ENCODE peak calls at places on chromosome 6, in four cellular contexts. H, L, W and A are unnamed samples.

GRCh38 chr6:37059344-37060194 is 54.1 kb downstream of the FGD2 start:
- DNase-seq in L (no peak), W (no peak), H (no peak), A (no peak)

GRCh38 chr6:34234667-34235604 is 1.7 kb upstream of the HMGA1 start:
- DNase-seq in L (peak), W (peak), H (no peak), A (no peak)

GRCh38 chr6:4858194-4859028 is 82.2 kb downstream of the CDYL start:
- DNase-seq in L (no peak), H (no peak), W (no peak), A (no peak)

GRCh38 chr6:128242765-128243403 is 277.5 kb downstream of the PTPRK start:
- DNase-seq in H (no peak), L (no peak), W (no peak), A (no peak)

GRCh38 chr6:84018453-84019061 is 15.0 kb upstream of the MRAP2 start:
- DNase-seq in W (no peak), H (no peak), L (no peak), A (no peak)

GRCh38 chr6:17093692-17094091 is 8.2 kb upstream of the STMND1 start:
- DNase-seq in H (no peak), W (no peak), L (peak), A (no peak)

GRCh38 chr6:56259682-56260081 is 12.3 kb upstream of the COL21A1 start:
- DNase-seq in W (no peak), L (no peak), H (no peak), A (no peak)

GRCh38 chr6:55704421-55704820 is 125.4 kb upstream of the HMGCLL1 start:
- DNase-seq in L (no peak), W (no peak), H (no peak), A (no peak)

GRCh38 chr6:46704562-46704961 is 16.9 kb downstream of the TDRD6 start:
- DNase-seq in W (no peak), H (no peak), L (peak), A (peak)

GRCh38 chr6:34274129-34274528 is 25.3 kb upstream of the SMIM29 start:
- DNase-seq in H (no peak), W (no peak), L (no peak), A (no peak)

GRCh38 chr6:170026272-170027110 is 264.4 kb downstream of the DLL1 start:
- DNase-seq in H (no peak), W (no peak), L (no peak), A (no peak)